ENCODE peak calls at places on chromosomes 16 and 17, in six cellular contexts. R, G, M, D, B and C are unnamed samples.

GRCh38 chr17:38969281-38969680 is 2.1 kb upstream of the FBXO47 start:
- DNase-seq in B (no peak), M (no peak), R (no peak), G (no peak), D (no peak), C (peak)

GRCh38 chr16:8848939-8849391 is 19.8 kb downstream of the CARHSP1 start:
- DNase-seq in R (no peak), B (no peak), M (no peak), D (no peak), G (peak), C (no peak)

GRCh38 chr17:31497431-31497830 is 106.0 kb downstream of the RAB11FIP4 start:
- DNase-seq in D (no peak), R (no peak), B (no peak), M (no peak), G (no peak), C (no peak)

GRCh38 chr17:44758414-44759095 is at the start of gene ADAM11:
- DNase-seq in D (no peak), G (no peak), M (no peak), B (no peak), R (no peak), C (no peak)

GRCh38 chr17:64778367-64779290 is 116.5 kb upstream of the SMURF2 start:
- DNase-seq in G (peak), M (no peak), D (no peak), B (no peak), R (no peak), C (peak)

GRCh38 chr16:53052519-53053501 is at the start of gene CHD9NB:
- DNase-seq in G (peak), R (no peak), M (peak), D (no peak), B (no peak), C (no peak)

GRCh38 chr16:47660540-47660939 is 199.4 kb downstream of the PHKB start:
- DNase-seq in G (no peak), M (no peak), B (no peak), R (no peak), D (no peak), C (no peak)

GRCh38 chr17:36008998-36009665 is 7.8 kb upstream of the CCL15 start:
- DNase-seq in G (no peak), R (no peak), D (no peak), M (peak), B (no peak), C (no peak)

GRCh38 chr16:85041184-85041928 is 13.8 kb downstream of the KIAA0513 start:
- DNase-seq in G (no peak), D (no peak), B (no peak), R (no peak), M (no peak), C (no peak)

GRCh38 chr16:46555981-46556380 is 65.2 kb downstream of the SHCBP1 start:
- DNase-seq in B (no peak), D (no peak), R (no peak), M (no peak), G (no peak), C (no peak)

GRCh38 chr16:59690216-59690615 is 956.1 kb upstream of the GOT2 start:
- DNase-seq in R (no peak), B (no peak), M (no peak), D (no peak), G (no peak), C (no peak)

GRCh38 chr17:6374761-6375312 is 60.1 kb downstream of the AIPL1 start:
- DNase-seq in D (no peak), M (peak), R (no peak), G (no peak), B (no peak), C (no peak)

GRCh38 chr17:81494984-81495383 is 17.6 kb downstream of the ACTG1 start:
- DNase-seq in R (no peak), M (peak), G (no peak), B (no peak), D (no peak), C (no peak)
- TF ChIP-seq EP300 in R (no peak), M (no peak), G (no peak), B (no peak), D (no peak), C (no peak)

DNA sequence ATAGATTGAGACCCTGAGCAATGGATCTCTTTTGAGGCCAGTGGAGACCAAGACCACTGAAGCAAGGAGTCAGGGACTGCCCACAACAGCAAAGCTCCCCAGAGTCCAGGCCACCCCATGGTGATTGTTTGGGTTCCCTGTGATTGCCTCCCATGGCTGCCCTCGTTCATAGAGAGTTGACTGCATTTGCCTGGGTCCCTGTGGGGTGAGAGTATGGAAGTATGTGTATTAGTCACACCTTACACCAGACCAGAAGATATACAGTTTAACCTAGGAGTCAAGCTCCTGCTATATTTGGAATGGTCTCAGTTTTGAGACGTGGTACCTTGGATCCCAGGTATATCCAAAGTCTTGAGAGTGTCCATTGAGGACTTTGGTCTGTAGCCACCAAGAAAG is 20.2 kb downstream of the HLF start:
- DNase-seq in G (no peak), D (no peak), R (no peak), B (no peak), M (no peak), C (no peak)
- H3K27ac ChIP-seq in G (peak), D (peak), R (peak), B (no peak), M (peak), C (peak)

GRCh38 chr17:77489898-77490265 is 349.1 kb downstream of the SEC14L1 start:
- DNase-seq in G (peak), B (no peak), D (no peak), R (peak), M (no peak), C (peak)
- TF ChIP-seq EP300 in G (no peak), B (no peak), D (no peak), R (peak), M (no peak), C (no peak)

DNA sequence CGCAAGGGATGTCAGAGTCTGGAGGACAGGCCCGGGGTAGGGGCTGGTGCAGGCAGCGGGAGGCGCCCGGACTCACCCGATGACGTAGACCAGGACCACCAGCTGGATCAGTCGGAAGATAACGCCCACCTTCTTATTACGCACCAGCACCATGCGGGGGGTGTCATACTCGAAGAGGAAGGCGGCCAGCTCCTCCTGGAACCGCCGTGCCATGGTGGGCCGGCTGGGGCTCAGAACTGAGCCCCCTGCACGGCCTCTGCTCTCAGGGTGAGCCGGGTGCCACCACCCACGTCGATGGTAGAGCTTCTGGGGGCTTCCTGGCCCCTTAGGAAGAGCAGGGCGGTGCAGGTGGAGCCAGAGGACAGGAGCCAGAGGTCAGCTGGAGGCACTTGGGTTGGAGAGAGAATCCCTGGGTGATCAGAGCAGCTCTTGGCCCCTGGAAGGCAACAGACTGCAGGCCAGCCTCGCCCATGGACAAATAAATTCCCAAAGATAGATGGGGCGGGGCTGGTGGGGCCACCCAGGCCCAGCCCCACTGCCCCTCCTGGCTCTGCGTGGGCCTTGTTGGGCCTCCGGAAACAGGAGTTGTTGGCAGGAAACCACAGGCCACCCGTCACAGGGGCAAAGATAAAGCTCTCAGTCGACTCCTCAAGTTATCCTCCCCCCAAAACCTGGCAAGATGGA is at the start of gene P2RX1:
- DNase-seq in R (no peak), G (no peak), M (no peak), D (peak), B (no peak), C (no peak)
- H3K27ac ChIP-seq in R (peak), G (peak), M (peak), D (peak), B (peak), C (no peak)

GRCh38 chr16:58024673-58025350 is 742 bp upstream of the MMP15 start:
- DNase-seq in R (no peak), M (peak), D (no peak), B (no peak), G (no peak), C (no peak)

GRCh38 chr16:58024347-58024672 is 1.2 kb upstream of the MMP15 start:
- DNase-seq in G (no peak), B (no peak), R (no peak), D (no peak), M (no peak), C (no peak)

GRCh38 chr16:58026705-58027340 is 1.3 kb downstream of the MMP15 start:
- DNase-seq in B (no peak), R (no peak), D (no peak), M (no peak), G (no peak), C (no peak)

GRCh38 chr16:58026139-58026704 is 668 bp downstream of the MMP15 start:
- DNase-seq in M (peak), B (no peak), D (peak), R (no peak), G (peak), C (no peak)

DNA sequence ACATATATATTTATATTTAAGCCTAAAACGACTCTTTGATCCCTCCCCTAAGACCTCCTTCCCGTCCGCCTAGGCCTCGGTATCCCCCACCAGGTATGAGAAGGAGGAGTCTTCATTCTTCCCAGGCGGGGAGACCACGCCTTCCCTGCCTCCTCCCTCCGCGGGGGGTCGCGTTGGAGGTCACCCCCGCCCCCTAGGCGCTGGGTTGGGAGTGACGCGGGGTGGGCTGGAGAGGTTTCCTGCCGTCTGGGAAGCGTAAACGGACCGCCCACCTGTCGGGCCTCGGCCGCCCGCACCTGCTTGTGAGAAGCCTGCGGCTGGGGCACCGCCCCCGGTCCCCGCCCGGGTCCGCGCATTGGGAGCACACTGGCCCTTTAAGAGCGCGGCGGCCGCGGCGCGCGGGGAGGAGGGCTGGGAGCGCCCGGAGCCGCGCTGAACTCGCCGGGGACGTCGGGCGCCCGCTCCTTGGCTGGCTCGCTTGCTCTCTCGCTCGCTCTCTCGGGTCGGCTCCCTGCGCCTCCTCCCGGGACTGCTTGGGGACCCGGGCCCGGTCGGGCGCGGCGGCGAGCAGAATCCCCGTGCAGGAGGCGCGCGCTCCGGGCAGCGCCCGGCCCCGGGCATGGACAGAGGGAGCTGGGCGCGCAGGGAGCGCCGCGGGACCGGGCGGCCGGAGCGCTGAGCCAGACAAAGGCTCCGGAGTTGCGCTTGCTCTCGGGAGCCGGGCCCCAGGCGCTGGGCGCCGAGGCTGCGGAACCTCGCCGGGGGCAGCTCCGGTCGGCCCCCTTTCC is at the start of gene MMP15:
- DNase-seq in R (no peak), M (peak), D (peak), B (no peak), G (peak), C (no peak)
- TF ChIP-seq EP300 in R (peak), M (no peak), D (no peak), B (no peak), G (no peak), C (no peak)

DNA sequence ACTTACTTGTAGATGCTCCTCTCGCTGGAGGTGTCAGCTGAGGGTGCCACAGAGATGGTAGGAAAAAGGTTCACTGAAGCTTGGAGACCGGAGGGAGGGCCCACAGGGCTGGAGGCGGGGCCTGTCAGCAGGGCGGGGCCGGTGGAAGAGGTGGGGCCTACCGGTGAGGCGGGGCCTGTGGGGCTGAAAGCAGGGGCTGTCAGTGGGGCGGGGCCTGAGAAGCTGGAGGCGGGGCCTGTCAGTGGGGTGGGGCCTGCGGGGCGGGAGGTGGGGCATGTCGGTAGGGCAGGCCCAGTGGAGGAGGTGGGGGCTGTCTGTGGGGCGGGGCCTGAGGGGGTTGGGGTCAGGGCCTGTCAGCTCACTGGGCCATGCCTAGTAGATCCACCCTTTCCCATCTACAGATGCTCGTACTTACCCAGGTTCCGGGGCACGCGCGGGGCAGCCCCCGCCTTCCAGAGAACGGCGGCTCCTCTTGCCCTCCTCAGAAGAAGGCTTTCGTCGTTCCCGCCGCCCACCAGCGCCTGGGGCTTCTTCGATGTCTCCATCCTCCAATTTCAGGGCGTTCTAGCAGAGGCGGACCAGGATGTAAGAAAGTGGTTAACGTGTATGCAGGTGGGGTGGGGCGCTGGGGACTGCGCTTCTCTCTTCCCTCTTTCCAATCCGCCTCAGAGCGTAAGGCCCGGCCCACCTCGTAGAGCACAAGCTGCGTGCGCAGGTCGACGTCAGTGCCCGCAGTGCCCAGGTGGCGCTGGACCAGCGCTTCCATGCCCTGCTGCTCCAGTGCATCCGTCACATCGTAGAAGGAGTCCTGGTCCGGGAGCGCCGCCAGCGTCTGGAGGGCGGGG is 9.8 kb downstream of the TMEM208 start:
- DNase-seq in B (no peak), D (no peak), G (peak), R (no peak), M (peak), C (peak)
- H3K27ac ChIP-seq in B (no peak), D (no peak), G (no peak), R (peak), M (no peak), C (peak)

DNA sequence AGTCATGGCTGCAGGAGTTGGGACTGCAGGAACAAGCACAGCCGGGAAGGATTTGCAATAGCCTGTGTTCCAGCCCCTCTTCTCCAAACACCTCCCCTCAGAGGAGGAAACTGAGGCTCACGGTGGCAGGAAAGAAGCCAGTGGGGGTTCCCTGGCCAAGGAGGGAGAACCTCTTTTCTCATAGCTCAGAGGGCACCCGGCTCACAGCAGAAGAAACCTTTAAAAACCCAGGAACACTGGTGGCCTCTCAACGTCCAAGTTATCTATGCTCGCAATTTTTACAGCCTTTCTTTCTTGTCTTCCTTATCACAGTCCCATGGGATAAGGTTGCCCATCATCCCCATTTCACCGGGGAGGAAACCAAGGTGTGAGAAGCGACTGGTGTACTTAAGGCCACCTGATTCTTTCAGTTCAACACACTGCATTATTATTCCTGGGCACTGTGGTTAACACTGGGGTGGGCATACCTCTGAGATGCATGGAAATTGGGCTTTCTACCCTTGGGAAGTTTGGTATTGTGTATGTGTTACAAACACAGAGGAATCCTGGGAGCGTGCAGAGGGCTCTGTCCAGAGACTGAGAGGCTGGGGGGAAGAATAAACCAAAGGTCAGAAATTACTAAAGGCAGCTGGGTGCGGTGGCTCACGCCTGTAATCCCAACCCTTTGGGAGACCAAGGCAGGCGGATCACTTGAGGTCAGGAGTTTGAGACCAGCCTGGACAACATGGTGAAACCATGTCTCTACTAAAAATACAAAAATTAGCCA is 791 bp upstream of the ZNF629 start:
- DNase-seq in D (no peak), M (no peak), R (no peak), G (no peak), B (no peak), C (no peak)
- TF ChIP-seq EP300 in D (no peak), M (no peak), R (no peak), G (no peak), B (no peak), C (no peak)